ENCODE peak calls at places on chromosomes 1 and 21, in six cellular contexts. Y, U, M, A, G and F are unnamed samples.

GRCh38 chr1:180278791-180279432 is 48.8 kb downstream of the LHX4 start:
- DNase-seq in Y (no peak), M (no peak), G (no peak), U (no peak), A (no peak), F (no peak)

GRCh38 chr1:87334351-87335174 is 5.9 kb downstream of the LMO4 start:
- DNase-seq in G (peak; percentile 42), U (no peak), Y (peak; percentile 78), M (peak; percentile 64), A (peak; percentile 39), F (peak; percentile 30)

GRCh38 chr1:1892079-1892762 is 1.3 kb upstream of the GNB1 start:
- DNase-seq in U (no peak), Y (no peak), A (no peak), G (no peak), M (peak; percentile 59), F (peak; percentile 56)

GRCh38 chr1:152906023-152906565 is 2.3 kb upstream of the IVL start:
- DNase-seq in Y (no peak), A (no peak), G (no peak), U (peak; percentile 16), M (peak; percentile 97), F (no peak)

GRCh38 chr1:209742409-209743144 is 13.3 kb upstream of the TRAF3IP3 start:
- DNase-seq in M (peak; percentile 85), G (no peak), Y (no peak), A (no peak), U (no peak), F (peak; percentile 11)

GRCh38 chr1:107538502-107538901 is 397.7 kb downstream of the NTNG1 start:
- DNase-seq in M (no peak), U (no peak), G (no peak), Y (peak; percentile 23), A (no peak), F (no peak)

GRCh38 chr1:6460349-6461236 is 5.4 kb downstream of the TNFRSF25 start:
- DNase-seq in Y (no peak), M (no peak), A (no peak), U (no peak), G (no peak), F (no peak)

GRCh38 chr1:13792429-13792828 is 92.4 kb downstream of the PRDM2 start:
- DNase-seq in G (no peak), A (no peak), Y (no peak), U (no peak), M (peak; percentile 86), F (no peak)

GRCh38 chr1:162854245-162854860 is 6.6 kb downstream of the CCDC190 start:
- DNase-seq in A (peak; percentile 76), G (peak; percentile 66), U (peak; percentile 77), Y (peak; percentile 78), M (peak; percentile 81), F (peak; percentile 69)

GRCh38 chr1:5637171-5637570 is 355.1 kb downstream of the NPHP4 start:
- DNase-seq in G (peak; percentile 48), A (no peak), Y (no peak), M (peak; percentile 9), U (peak; percentile 18), F (peak; percentile 8)

GRCh38 chr1:53066941-53067738 is 5.1 kb downstream of the PODN start:
- DNase-seq in Y (no peak), A (no peak), M (no peak), U (no peak), G (peak; percentile 26), F (no peak)

GRCh38 chr1:1157914-1158710 is 15.6 kb upstream of the TTLL10 start:
- DNase-seq in A (peak; percentile 73), G (no peak), U (no peak), M (peak; percentile 63), Y (peak; percentile 77), F (peak; percentile 27)

GRCh38 chr1:234970731-234971476 is 157.7 kb downstream of the TOMM20 start:
- DNase-seq in Y (peak; percentile 88), M (peak; percentile 91), U (no peak), A (peak; percentile 82), G (peak; percentile 54), F (no peak)

GRCh38 chr1:150352883-150353282 is 11.1 kb upstream of the RPRD2 start:
- DNase-seq in G (no peak), A (no peak), U (no peak), Y (no peak), M (no peak), F (no peak)

GRCh38 chr1:65310078-65310587 is 790 bp downstream of the DNAJC6 start:
- DNase-seq in M (no peak), A (no peak), G (peak; percentile 80), Y (peak; percentile 87), U (no peak), F (no peak)

GRCh38 chr21:42144679-42145568 is 73.8 kb downstream of the UMODL1 start:
- DNase-seq in G (no peak), A (no peak), M (no peak), Y (no peak), U (no peak), F (peak; percentile 62)

GRCh38 chr1:241411056-241411775 is 54.2 kb upstream of the RGS7 start:
- DNase-seq in A (no peak), U (no peak), M (peak; percentile 50), Y (no peak), G (no peak), F (no peak)

GRCh38 chr1:25669781-25670567 is 53.4 kb downstream of the MAN1C1 start:
- DNase-seq in M (no peak), Y (no peak), U (no peak), G (no peak), A (no peak), F (no peak)

DNA sequence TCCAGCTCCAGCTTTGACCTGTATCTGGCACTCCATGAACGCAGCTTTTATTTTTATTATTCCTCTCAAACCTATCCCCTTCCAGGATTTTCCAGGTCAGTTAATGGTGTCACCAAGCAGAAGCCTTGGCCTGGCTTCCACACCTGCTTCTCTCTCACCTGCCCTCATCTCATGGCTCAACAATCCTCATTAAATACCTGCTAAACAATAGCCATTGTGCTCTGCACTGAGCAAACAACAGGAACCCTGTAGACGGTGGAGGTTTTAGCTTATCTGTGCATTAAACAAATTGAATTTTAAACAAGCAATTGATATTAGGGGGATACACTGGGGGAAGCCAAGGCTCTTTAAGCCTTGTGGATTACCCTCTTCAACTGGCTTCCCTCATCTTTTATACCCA is 15.3 kb downstream of the PYCR2 start:
- DNase-seq in Y (no peak), M (no peak), G (no peak), U (no peak), A (no peak), F (no peak)
- TF ChIP-seq EZH2phosphoT487 in Y (no peak), M (no peak), G (no peak), U (no peak), A (no peak), F (no peak)

DNA sequence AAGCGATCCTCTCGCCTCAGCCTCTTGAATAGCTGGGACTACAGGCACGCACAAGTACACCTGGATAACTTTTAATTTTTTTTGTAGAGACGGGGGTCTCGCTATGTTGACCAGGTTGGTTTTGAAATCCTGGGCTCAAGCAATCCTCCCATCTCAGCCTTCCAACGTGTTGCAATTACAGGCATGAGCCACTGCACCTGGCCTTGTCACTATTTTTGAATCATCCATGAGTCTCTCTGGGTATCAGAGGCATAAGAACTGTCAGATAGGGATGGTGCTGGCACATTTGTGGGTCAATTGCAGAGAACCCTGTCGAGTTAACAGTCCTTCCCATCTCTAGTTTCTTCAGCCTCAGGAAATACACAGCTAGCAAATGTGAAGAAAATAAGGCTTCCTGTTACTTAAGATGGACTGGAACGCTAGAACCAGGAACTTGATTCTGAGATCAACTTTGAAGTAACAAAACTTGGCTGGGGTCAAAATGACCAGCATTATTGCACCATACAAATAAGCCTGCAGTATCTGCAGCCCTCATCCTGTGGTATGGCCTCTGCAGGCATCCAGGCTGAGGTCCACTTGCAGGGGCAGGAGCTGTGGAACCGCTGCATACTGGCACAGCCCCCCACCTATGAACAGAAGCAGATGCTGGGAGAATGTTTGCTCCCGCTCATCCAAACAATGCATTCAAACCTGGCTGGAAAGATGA is 124.3 kb upstream of the GADD45A start:
- DNase-seq in M (peak; percentile 30), U (no peak), Y (no peak), A (no peak), G (no peak), F (no peak)
- TF ChIP-seq EZH2phosphoT487 in M (no peak), U (no peak), Y (no peak), A (no peak), G (no peak), F (no peak)

GRCh38 chr1:22889213-22889827 is 83.3 kb downstream of the LACTBL1 start:
- DNase-seq in U (peak; percentile 28), G (peak; percentile 75), Y (peak; percentile 33), A (peak; percentile 44), M (peak; percentile 66), F (peak; percentile 47)
- TF ChIP-seq EZH2phosphoT487 in U (no peak), G (no peak), Y (no peak), A (no peak), M (no peak), F (no peak)

DNA sequence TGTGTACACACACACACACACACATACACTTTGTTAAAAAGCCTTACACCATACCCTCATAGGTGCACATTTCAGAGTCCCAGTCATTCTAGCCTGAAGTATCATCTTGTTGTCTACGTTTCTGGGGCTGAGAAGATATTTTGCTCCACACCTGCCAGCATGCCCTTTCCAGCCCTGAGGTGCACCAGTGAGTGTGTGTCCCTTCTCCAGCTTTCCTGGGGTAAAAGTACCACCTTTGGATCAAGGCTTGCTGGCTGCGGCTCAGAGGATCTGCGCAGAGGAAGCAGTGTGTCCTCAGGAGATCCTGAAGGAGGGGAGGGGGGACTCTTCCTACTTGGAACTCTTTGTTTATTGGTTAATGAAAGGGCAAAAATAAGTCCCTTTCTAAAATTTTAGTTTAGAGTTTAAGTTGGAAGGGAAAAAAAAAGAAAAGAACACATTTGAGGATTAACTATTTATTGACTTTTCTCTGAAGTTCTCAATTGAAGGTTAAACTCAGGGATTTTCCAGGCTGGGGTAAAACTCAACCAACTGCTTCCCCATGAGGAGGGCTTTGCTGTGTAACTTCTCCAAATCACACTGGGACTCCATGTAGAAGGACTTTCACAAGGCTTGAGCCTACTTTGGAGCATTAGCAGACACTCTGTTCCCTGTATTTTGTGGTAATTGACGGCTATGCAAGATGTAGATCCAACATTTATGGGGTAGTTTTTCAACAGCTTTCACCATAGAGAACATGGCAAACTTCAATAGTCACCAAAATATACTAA is 200.3 kb upstream of the SGIP1 start:
- DNase-seq in A (no peak), G (no peak), U (no peak), M (peak; percentile 33), Y (peak; percentile 38), F (peak; percentile 47)
- TF ChIP-seq EZH2phosphoT487 in A (no peak), G (no peak), U (no peak), M (no peak), Y (no peak), F (no peak)

DNA sequence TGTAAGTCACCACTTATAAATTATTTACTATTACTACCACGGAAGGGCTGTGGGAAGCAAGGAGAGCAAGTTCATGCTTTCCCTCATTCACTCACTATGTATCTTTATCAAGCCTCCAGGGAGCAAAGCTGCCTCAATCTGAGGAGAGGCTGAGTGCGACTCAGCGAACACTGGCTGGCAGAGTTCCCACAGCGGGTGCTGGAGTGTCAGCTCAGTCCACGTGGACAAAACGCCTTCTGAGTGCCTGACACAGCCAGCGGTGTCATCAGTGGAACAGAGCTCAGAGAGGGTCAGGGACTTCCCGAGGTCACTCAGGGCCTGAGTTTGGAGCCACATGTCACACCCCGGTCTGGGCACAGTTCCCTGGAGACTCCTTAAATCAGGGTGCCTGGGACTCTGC is 16.9 kb downstream of the MATN1 start:
- DNase-seq in M (peak; percentile 85), U (no peak), Y (no peak), G (no peak), A (peak; percentile 46), F (no peak)
- TF ChIP-seq EZH2phosphoT487 in M (no peak), U (no peak), Y (no peak), G (no peak), A (no peak), F (no peak)